ENCODE peak calls at places on chromosomes 4 and X, in eight cellular contexts. G is brain microvascular endothelial cell, I is tibial artery, A is sigmoid colon, H is MM.1S, Q is fibroblast of lung, E is kidney, D is left ventricle myocardium inferior. T is an unnamed sample.

GRCh38 chrX:87808576-87809243 is 291.1 kb downstream of the KLHL4 start:
- DNase-seq in G (no peak), I (no peak), A (no peak), H (no peak), Q (no peak), E (peak), D (no peak), T (no peak)

GRCh38 chrX:138710866-138711331 is 618 bp downstream of the FGF13 start:
- DNase-seq in G (no peak), I (no peak), A (peak), H (no peak), Q (no peak), E (peak), D (peak), T (no peak)

GRCh38 chr4:148120216-148120615 is 322.0 kb downstream of the NR3C2 start:
- DNase-seq in G (no peak), I (no peak), A (no peak), H (no peak), Q (no peak), E (no peak), D (no peak), T (no peak)

GRCh38 chr4:74284074-74284473 is 24.2 kb upstream of the EPGN start:
- DNase-seq in G (no peak), I (no peak), A (no peak), H (no peak), Q (peak), E (no peak), D (no peak), T (peak)

GRCh38 chrX:153922932-153923857 is 2.9 kb downstream of the ARHGAP4 start:
- DNase-seq in G (no peak), I (peak), A (peak), H (no peak), Q (peak), E (peak), D (peak), T (no peak)

GRCh38 chr4:141077611-141078225 is 55.6 kb downstream of the RNF150 start:
- DNase-seq in G (no peak), I (no peak), A (no peak), H (no peak), Q (no peak), E (no peak), D (peak), T (no peak)

GRCh38 chr4:177489847-177490246 is 47.6 kb upstream of the AGA start:
- DNase-seq in G (peak), I (no peak), A (no peak), H (no peak), Q (no peak), E (no peak), D (no peak), T (no peak)

GRCh38 chr4:48103483-48104139 is 30.4 kb downstream of the TXK start:
- DNase-seq in G (no peak), I (no peak), A (no peak), H (peak), Q (no peak), E (no peak), D (no peak), T (no peak)

GRCh38 chr4:78660559-78660958 is 109.0 kb downstream of the ANXA3 start:
- DNase-seq in G (peak), I (no peak), A (no peak), H (no peak), Q (no peak), E (no peak), D (no peak), T (no peak)

GRCh38 chr4:126541820-126542219 is 1090.9 kb upstream of the INTU start:
- DNase-seq in G (no peak), I (no peak), A (no peak), H (no peak), Q (peak), E (no peak), D (no peak), T (no peak)

GRCh38 chr4:46354863-46355262 is 35.1 kb downstream of the GABRA2 start:
- DNase-seq in G (no peak), I (no peak), A (no peak), H (no peak), Q (no peak), E (no peak), D (no peak), T (no peak)

GRCh38 chrX:40010550-40011364 is 87.0 kb downstream of the BCOR start:
- DNase-seq in G (no peak), I (no peak), A (no peak), H (no peak), Q (no peak), E (no peak), D (no peak), T (no peak)

GRCh38 chrX:152989292-152989658 is 4.6 kb downstream of the PNMA5 start:
- DNase-seq in G (no peak), I (no peak), A (no peak), H (no peak), Q (no peak), E (no peak), D (no peak), T (no peak)

GRCh38 chrX:141945415-141945814 is 41.7 kb downstream of the MAGEC1 start:
- DNase-seq in G (no peak), I (no peak), A (no peak), H (no peak), Q (no peak), E (no peak), D (no peak), T (no peak)

GRCh38 chrX:3679669-3680068 is 33.8 kb downstream of the PRKX start:
- DNase-seq in G (no peak), I (no peak), A (no peak), H (no peak), Q (no peak), E (no peak), D (no peak), T (no peak)

GRCh38 chr4:2252530-2252924 is 9.4 kb downstream of the MXD4 start:
- DNase-seq in G (no peak), I (peak), A (no peak), H (no peak), Q (no peak), E (peak), D (no peak), T (no peak)

GRCh38 chrX:24248042-24248441 is 65.8 kb downstream of the SUPT20HL2 start:
- DNase-seq in G (no peak), I (no peak), A (no peak), H (no peak), Q (no peak), E (no peak), D (no peak), T (no peak)

GRCh38 chr4:118034061-118034785 is at the start of gene NDST3:
- DNase-seq in G (peak), I (peak), A (no peak), H (peak), Q (peak), E (peak), D (no peak), T (no peak)

GRCh38 chrX:72312311-72312940 is 6.7 kb upstream of the CITED1 start:
- DNase-seq in G (no peak), I (no peak), A (no peak), H (no peak), Q (no peak), E (no peak), D (no peak), T (no peak)

GRCh38 chr4:81471361-81472248 is at the start of gene RASGEF1B:
- DNase-seq in G (peak), I (peak), A (peak), H (peak), Q (peak), E (peak), D (peak), T (no peak)

GRCh38 chrX:70456256-70456655 is 11.6 kb downstream of the DLG3 start:
- DNase-seq in G (no peak), I (no peak), A (no peak), H (no peak), Q (no peak), E (no peak), D (no peak), T (no peak)
- H3K4me3 ChIP-seq in G (no peak), I (no peak), A (no peak), H (peak), Q (peak), E (peak), D (peak), T (no peak)

DNA sequence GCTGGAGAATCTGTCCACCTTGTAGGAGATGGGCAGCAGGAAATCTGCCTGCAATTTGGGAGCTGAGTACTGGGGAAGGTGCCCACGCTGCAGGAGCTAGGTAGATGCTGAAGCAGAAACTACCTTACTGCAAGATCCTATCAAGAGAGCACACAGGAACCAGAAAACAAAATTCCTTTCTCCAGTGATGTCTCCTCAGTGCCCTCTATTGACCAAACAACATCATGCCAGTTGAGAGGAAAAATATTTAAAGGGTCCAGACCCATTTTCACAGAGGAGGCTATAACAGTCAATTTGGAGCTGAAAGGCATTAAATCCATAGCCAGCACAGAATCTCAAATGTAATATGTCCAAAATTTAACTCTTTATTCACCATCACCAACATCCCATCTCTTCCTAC is 406.8 kb downstream of the SLITRK2 start:
- DNase-seq in G (no peak), I (no peak), A (no peak), H (peak), Q (no peak), E (no peak), D (no peak), T (no peak)
- TF ChIP-seq CTCF in G (no peak), I (no peak), A (no peak), H (peak), Q (no peak), E (no peak), D (no peak), T (no peak)

DNA sequence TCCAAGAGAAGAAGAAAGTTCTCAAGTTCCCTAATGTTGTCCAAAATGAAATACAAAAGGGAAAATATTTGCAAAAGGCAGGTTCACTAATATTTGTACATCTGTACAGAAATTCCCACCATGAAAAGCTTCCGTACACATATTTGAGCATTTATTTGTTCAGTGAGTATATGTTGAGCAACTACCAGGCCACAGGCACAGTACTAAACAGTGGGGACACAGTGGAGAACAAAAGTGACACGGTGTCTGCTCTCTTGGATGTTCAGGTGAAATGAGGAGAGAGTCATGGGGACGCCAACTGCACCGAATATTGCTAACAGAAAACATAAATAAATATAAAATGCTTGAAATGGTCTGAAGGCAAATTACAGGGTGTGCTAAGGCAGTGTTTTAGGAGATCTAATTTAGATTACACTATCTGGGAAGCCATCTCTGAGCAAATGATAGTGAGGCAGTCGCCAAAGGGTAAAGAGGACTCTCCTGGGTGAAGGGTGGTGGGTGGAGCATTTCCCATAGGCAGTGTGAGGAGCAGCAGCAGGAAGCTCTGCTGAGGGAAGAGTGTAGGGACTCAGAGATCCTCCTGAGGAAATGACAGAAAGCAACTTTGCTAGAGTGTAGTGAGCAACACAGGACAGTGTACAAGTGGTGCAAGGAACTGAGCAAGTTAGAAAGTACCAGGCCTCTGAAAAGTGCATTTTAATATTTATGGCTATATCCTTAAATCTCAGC is 375.2 kb downstream of the GALNTL6 start:
- DNase-seq in G (no peak), I (no peak), A (no peak), H (no peak), Q (no peak), E (no peak), D (no peak), T (no peak)
- H3K4me3 ChIP-seq in G (no peak), I (no peak), A (no peak), H (no peak), Q (no peak), E (no peak), D (no peak), T (no peak)

GRCh38 chrX:69493193-69493592 is 10.9 kb upstream of the NALF2 start:
- DNase-seq in G (no peak), I (no peak), A (no peak), H (peak), Q (no peak), E (no peak), D (no peak), T (no peak)
- TF ChIP-seq CTCF in G (peak), I (no peak), A (no peak), H (peak), Q (peak), E (peak), D (peak), T (peak)